ENCODE peak calls at places on chromosomes 3 and 15, in ten cellular contexts. R is kidney, W is astrocyte, P is cardiac muscle cell, Q is AG04450, K is astrocyte of the cerebellum, B is mucosa of descending colon, V is GM23338, I is psoas muscle, F is fibroblast of lung. C is an unnamed sample.

GRCh38 chr3:131591394-131591990 is 88.7 kb upstream of the MRPL3 start:
- DNase-seq in R (no peak), W (peak; percentile 50), P (peak; percentile 6), Q (no peak), K (peak; percentile 38), B (no peak), V (no peak), I (no peak), F (peak; percentile 63), C (peak; percentile 53)

GRCh38 chr3:9808345-9809037 is 1.6 kb upstream of the TTLL3 start:
- DNase-seq in R (no peak), W (no peak), P (peak; percentile 46), Q (no peak), K (no peak), B (peak; percentile 47), V (peak; percentile 86), I (no peak), F (peak; percentile 22), C (peak; percentile 32)

GRCh38 chr15:82159922-82160321 is 102.6 kb downstream of the EFL1 start:
- DNase-seq in R (no peak), W (peak; percentile 99), P (no peak), Q (peak; percentile 96), K (peak; percentile 80), B (no peak), V (peak; percentile 25), I (no peak), F (peak; percentile 95), C (peak; percentile 79)

GRCh38 chr3:159929181-159929893 is 59.3 kb upstream of the IL12A start:
- DNase-seq in R (no peak), W (peak; percentile 71), P (no peak), Q (peak; percentile 58), K (peak; percentile 55), B (peak; percentile 56), V (peak; percentile 7), I (peak; percentile 20), F (peak; percentile 85), C (peak; percentile 61)

GRCh38 chr3:183485093-183485492 is 56.7 kb upstream of the MCF2L2 start:
- DNase-seq in R (no peak), W (no peak), P (no peak), Q (no peak), K (no peak), B (no peak), V (no peak), I (no peak), F (no peak), C (no peak)

GRCh38 chr3:10260211-10260701 is 12.0 kb downstream of the TATDN2 start:
- DNase-seq in R (no peak), W (no peak), P (no peak), Q (no peak), K (no peak), B (no peak), V (no peak), I (no peak), F (no peak), C (no peak)

GRCh38 chr3:188345223-188345622 is 191.3 kb downstream of the LPP start:
- DNase-seq in R (no peak), W (peak; percentile 90), P (no peak), Q (no peak), K (no peak), B (no peak), V (no peak), I (no peak), F (peak; percentile 29), C (peak; percentile 77)

GRCh38 chr3:146222204-146223046 is 28.5 kb downstream of the PLSCR4 start:
- DNase-seq in R (no peak), W (peak; percentile 26), P (no peak), Q (no peak), K (no peak), B (peak; percentile 71), V (peak; percentile 52), I (no peak), F (peak; percentile 36), C (peak; percentile 64)

GRCh38 chr15:96361309-96362000 is 31.0 kb downstream of the NR2F2 start:
- DNase-seq in R (peak; percentile 72), W (no peak), P (no peak), Q (no peak), K (no peak), B (no peak), V (peak; percentile 45), I (no peak), F (no peak), C (no peak)

GRCh38 chr15:96362001-96362758 is 31.7 kb downstream of the NR2F2 start:
- DNase-seq in R (no peak), W (no peak), P (no peak), Q (no peak), K (no peak), B (no peak), V (peak; percentile 29), I (no peak), F (no peak), C (no peak)

GRCh38 chr15:96359371-96359771 is 28.9 kb downstream of the NR2F2 start:
- DNase-seq in R (no peak), W (no peak), P (no peak), Q (no peak), K (no peak), B (no peak), V (peak; percentile 45), I (no peak), F (no peak), C (no peak)

GRCh38 chr15:96359772-96360498 is 29.4 kb downstream of the NR2F2 start:
- DNase-seq in R (peak; percentile 93), W (no peak), P (peak; percentile 48), Q (no peak), K (no peak), B (no peak), V (peak; percentile 69), I (no peak), F (peak; percentile 53), C (no peak)

DNA sequence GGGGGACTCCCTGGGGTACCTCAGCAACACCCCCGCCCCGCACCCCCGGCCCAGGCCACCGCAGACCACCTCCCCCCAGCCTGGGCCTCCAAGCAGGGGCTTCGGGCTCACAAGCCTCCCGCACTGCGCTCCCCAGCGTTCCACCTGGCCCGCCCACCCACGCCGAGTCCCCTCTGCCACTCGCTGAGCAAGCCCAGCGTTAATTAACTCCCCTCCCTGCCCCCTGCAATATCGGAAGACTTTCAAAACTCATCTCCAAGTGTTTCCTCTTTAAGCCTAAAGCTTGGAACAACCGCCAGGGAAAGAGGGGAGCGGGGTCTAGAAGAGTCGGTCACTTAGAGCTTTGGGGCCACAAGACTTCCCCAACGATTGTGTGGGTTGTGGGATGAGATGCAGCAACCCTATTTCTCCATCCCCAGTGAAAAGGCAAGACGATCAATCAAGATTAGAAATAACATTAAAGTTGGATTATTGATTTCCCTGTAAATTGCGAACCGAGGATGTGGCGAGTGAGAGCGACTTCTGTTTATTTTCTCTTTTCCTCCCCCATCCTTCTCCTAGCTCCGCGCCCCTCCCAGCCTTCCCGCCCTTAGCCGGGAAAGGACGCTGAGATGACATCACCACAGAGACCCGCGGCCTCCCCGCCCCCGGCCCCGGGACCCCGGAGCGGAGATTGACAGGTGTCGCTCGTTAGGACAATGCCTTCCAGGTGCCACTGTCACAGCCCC is 30.2 kb downstream of the NR2F2 start:
- DNase-seq in R (peak; percentile 70), W (no peak), P (no peak), Q (no peak), K (no peak), B (no peak), V (peak; percentile 84), I (no peak), F (no peak), C (no peak)
- H3K4me3 ChIP-seq in R (peak overlapping the region; percentile 64), W (peak overlapping the region; percentile 57), P (no peak overlapping the region), Q (peak overlapping the region; percentile 63), K (peak overlapping the region; percentile 42), B (no peak overlapping the region), V (peak overlapping the region; percentile 52), I (peak overlapping the region; percentile 56), F (peak overlapping the region; percentile 60), C (peak overlapping the region; percentile 52)

DNA sequence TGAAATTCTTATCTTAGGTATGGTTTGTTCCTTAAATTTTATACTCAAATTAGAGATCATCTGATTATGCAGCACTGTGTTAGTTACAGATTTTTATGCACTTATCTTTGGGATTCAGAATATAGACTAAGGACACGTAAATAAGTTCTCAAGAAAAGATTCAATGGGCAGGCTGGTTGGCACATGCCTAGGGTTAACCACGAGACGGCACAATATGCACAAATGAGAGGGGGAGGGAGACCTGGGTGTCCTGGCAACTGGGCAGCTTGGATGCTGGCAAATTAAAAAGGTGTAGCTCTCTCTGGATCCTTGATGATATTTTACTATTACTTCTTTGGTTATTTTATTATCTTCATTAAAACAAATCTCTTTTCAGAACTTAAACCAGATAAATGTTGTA is 672 bp downstream of the AADAC start:
- DNase-seq in R (no peak), W (no peak), P (no peak), Q (no peak), K (no peak), B (no peak), V (no peak), I (no peak), F (no peak), C (no peak)
- TF ChIP-seq CTCF in R (no peak), W (no peak), P (no peak), Q (no peak), K (no peak), B (no peak), V (no peak), I (no peak), F (no peak), C (no peak)

DNA sequence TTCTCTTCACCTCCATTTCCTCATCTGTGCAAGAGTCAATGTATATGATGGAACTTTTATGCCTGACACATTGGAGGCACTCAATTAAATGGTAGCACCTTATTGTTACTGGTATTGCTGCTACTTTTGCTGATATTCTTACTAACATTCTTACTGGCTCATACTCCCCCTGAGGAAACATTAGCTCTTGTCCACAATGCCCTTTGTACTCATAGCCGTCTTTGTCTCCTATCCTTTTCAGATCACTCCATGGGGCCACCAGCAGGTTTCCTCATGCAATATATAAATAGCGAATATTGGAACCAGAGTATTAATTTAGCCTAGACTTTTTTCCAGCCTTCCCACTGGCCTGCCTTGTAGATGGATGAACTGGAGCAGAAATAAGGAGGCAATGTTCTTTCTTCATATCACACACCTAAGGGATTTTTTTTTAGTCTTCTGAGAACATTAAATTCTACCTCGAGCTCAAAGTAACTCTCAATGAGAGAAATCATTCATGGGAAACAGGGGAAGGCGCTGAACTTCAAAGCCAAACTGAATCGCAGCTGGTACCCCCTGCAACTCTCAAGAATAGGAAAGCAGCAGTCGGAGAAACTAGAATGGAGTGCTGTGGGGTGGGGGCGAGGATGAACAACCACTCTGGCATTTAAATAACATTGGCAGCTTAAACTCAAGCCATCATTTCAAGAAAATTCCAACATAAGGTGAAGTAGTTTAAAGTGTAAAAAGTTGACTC is 300.4 kb downstream of the TAFA4 start:
- DNase-seq in R (no peak), W (no peak), P (no peak), Q (no peak), K (no peak), B (no peak), V (peak; percentile 63), I (no peak), F (no peak), C (no peak)
- H3K4me3 ChIP-seq in R (no peak overlapping the region), W (no peak overlapping the region), P (no peak overlapping the region), Q (no peak overlapping the region), K (no peak overlapping the region), B (no peak overlapping the region), V (no peak overlapping the region), I (no peak overlapping the region), F (no peak overlapping the region), C (no peak overlapping the region)

DNA sequence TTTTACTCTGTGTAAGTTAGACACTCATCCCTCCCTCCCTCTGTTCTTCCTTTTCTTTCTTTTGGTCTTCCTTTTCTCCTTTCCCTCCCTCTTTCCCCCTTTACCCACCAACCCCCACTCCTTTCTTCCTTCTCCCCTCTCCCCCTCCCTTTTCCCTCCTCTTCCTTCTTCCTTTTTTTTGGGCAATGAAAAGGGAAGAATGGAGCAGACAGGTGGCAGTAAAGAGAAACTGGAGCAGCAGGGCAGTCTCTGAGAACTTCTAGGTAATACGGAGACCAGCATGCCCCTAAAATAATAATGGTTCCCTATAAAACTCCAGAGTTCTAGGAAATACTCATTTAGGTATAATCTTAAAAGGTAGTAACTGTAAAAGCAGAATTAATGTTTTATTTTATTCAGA is 11.4 kb upstream of the GPR171 start:
- DNase-seq in R (no peak), W (no peak), P (no peak), Q (no peak), K (no peak), B (no peak), V (peak; percentile 56), I (no peak), F (no peak), C (no peak)
- TF ChIP-seq CTCF in R (no peak), W (no peak), P (no peak), Q (no peak), K (no peak), B (no peak), V (peak; percentile 57), I (no peak), F (no peak), C (no peak)